ENCODE peak calls at places on chromosome 5, in nine cellular contexts. N, K, Y, U, P, Z, J, X and F are unnamed samples.

GRCh38 chr5:10607023-10607665 is 43.3 kb downstream of the ANKRD33B start:
- DNase-seq in N (no peak), K (no peak), Y (no peak), U (no peak), P (peak; percentile 83), Z (no peak), J (no peak), X (peak; percentile 90), F (no peak)

GRCh38 chr5:149022200-149022599 is 40.7 kb downstream of the SH3TC2 start:
- DNase-seq in N (no peak), K (no peak), Y (no peak), U (no peak), P (no peak), Z (no peak), J (no peak), X (no peak), F (no peak)

GRCh38 chr5:65111961-65112658 is 343.4 kb downstream of the CWC27 start:
- DNase-seq in N (no peak), K (no peak), Y (no peak), U (no peak), P (no peak), Z (no peak), J (no peak), X (no peak), F (no peak)

GRCh38 chr5:170755679-170756456 is 27.7 kb upstream of the GABRP start:
- DNase-seq in N (no peak), K (peak; percentile 23), Y (peak; percentile 79), U (no peak), P (no peak), Z (no peak), J (no peak), X (no peak), F (no peak)

GRCh38 chr5:122972877-122973276 is 63.6 kb downstream of the PPIC start:
- DNase-seq in N (no peak), K (peak; percentile 39), Y (no peak), U (no peak), P (peak; percentile 75), Z (no peak), J (peak; percentile 73), X (peak; percentile 29), F (no peak)

GRCh38 chr5:136620016-136620419 is 254.7 kb upstream of the TRPC7 start:
- DNase-seq in N (no peak), K (peak; percentile 46), Y (no peak), U (no peak), P (peak; percentile 14), Z (no peak), J (no peak), X (peak; percentile 66), F (no peak)

GRCh38 chr5:105907016-105907415 is 1763.7 kb downstream of the EFNA5 start:
- DNase-seq in N (no peak), K (peak; percentile 7), Y (no peak), U (no peak), P (peak; percentile 69), Z (no peak), J (no peak), X (no peak), F (no peak)

GRCh38 chr5:6517494-6517893 is 68.8 kb downstream of the UBE2QL1 start:
- DNase-seq in N (no peak), K (no peak), Y (no peak), U (no peak), P (no peak), Z (no peak), J (no peak), X (no peak), F (no peak)

GRCh38 chr5:7246312-7246711 is 149.6 kb upstream of the ADCY2 start:
- DNase-seq in N (no peak), K (no peak), Y (no peak), U (no peak), P (no peak), Z (no peak), J (no peak), X (no peak), F (no peak)

GRCh38 chr5:132761321-132762240 is 14.4 kb downstream of the CCNI2 start:
- DNase-seq in N (no peak), K (no peak), Y (no peak), U (no peak), P (no peak), Z (no peak), J (no peak), X (no peak), F (no peak)

GRCh38 chr5:149320791-149321330 is 24.4 kb upstream of the GRPEL2 start:
- DNase-seq in N (peak; percentile 72), K (peak; percentile 79), Y (peak; percentile 81), U (peak; percentile 94), P (peak; percentile 94), Z (peak; percentile 38), J (peak; percentile 85), X (peak; percentile 91), F (no peak)

GRCh38 chr5:138809391-138809790 is 56.2 kb downstream of the CTNNA1 start:
- DNase-seq in N (no peak), K (no peak), Y (no peak), U (no peak), P (peak; percentile 72), Z (no peak), J (peak; percentile 63), X (peak; percentile 70), F (no peak)

GRCh38 chr5:376951-377325 is 55.4 kb downstream of the AHRR start:
- DNase-seq in N (no peak), K (no peak), Y (no peak), U (no peak), P (no peak), Z (no peak), J (no peak), X (no peak), F (no peak)

GRCh38 chr5:154523704-154524103 is 45.7 kb upstream of the HAND1 start:
- DNase-seq in N (no peak), K (no peak), Y (no peak), U (no peak), P (no peak), Z (no peak), J (peak; percentile 58), X (no peak), F (no peak)

GRCh38 chr5:147455822-147456221 is 54.0 kb downstream of the DPYSL3 start:
- DNase-seq in N (no peak), K (no peak), Y (no peak), U (no peak), P (no peak), Z (no peak), J (peak; percentile 30), X (no peak), F (no peak)

GRCh38 chr5:75964008-75964407 is 119.2 kb upstream of the SV2C start:
- DNase-seq in N (no peak), K (no peak), Y (no peak), U (no peak), P (no peak), Z (no peak), J (no peak), X (no peak), F (no peak)

DNA sequence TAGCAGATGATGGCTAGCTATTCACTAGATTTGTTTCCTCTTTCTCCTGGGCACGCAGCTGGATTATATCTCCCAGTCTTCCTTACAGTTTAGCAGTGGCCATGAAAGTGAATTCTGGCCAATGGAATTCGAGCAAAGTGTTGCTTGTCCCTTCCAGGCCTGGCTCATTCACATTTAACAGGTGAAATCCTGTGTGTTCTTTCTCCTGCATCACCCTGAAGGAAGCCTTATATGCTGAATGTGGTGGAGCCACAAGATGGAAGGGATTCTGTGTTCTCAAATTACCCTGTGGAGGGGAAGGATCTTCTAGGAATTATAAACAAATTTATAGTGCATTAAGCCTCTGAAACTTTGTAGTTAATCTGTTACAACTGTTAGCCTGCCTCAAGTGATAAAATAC is 8.2 kb upstream of the ELOVL7 start:
- DNase-seq in N (no peak), K (no peak), Y (no peak), U (no peak), P (no peak), Z (no peak), J (no peak), X (no peak), F (no peak)
- H3K27ac ChIP-seq in N (no peak overlapping the region), K (no peak overlapping the region), Y (no peak overlapping the region), U (no peak overlapping the region), P (no peak overlapping the region), Z (no peak overlapping the region), J (no peak overlapping the region), X (no peak overlapping the region), F (no peak overlapping the region)

GRCh38 chr5:169646856-169647255 is 9.8 kb downstream of the DOCK2 start:
- DNase-seq in N (no peak), K (no peak), Y (no peak), U (no peak), P (no peak), Z (no peak), J (no peak), X (no peak), F (no peak)
- H3K4me1 ChIP-seq in N (peaks cover 3% of the 10 kb centered on the region), K (peaks cover 13% of the 10 kb centered on the region), Y (peaks cover 50% of the 10 kb centered on the region), U (no peaks in the 10 kb centered on the region), P (peaks cover 24% of the 10 kb centered on the region), Z (no peaks in the 10 kb centered on the region), J (peaks cover 37% of the 10 kb centered on the region), X (peaks cover 28% of the 10 kb centered on the region), F (peaks cover 3% of the 10 kb centered on the region)

DNA sequence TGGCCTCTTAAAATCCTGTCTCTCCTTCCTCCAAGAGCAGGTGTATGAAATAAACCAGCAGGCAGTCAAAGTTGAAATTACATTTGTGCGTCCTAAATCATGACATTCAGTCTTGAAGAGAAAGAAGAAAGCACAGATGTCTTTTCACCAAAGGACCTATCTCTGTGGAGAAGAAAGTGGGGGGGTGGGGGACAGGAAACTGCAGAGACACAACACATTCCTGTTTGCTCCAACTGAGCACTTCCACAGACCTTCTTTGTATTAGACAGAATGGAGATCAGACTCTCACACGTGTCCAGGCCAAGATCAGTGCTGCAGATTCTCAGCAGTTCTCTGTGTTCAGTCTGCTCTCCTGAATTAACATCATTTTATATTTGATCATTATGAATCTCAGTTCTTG is 471.9 kb upstream of the RGMB start:
- DNase-seq in N (no peak), K (no peak), Y (no peak), U (no peak), P (no peak), Z (no peak), J (no peak), X (peak; percentile 13), F (no peak)
- H3K4me3 ChIP-seq in N (no peak overlapping the region), K (no peak overlapping the region), Y (no peak overlapping the region), U (no peak overlapping the region), P (no peak overlapping the region), Z (no peak overlapping the region), J (no peak overlapping the region), X (no peak overlapping the region), F (no peak overlapping the region)

GRCh38 chr5:102975457-102976182 is 144.3 kb downstream of the GIN1 start:
- DNase-seq in N (no peak), K (peak; percentile 20), Y (no peak), U (no peak), P (peak; percentile 89), Z (no peak), J (peak; percentile 81), X (peak; percentile 63), F (no peak)

GRCh38 chr5:102974177-102974576 is 145.8 kb downstream of the GIN1 start:
- DNase-seq in N (no peak), K (peak; percentile 3), Y (no peak), U (no peak), P (no peak), Z (no peak), J (no peak), X (no peak), F (no peak)

GRCh38 chr5:102971693-102972293 is 148.1 kb downstream of the GIN1 start:
- DNase-seq in N (peak; percentile 15), K (peak; percentile 70), Y (no peak), U (peak; percentile 1), P (peak; percentile 70), Z (no peak), J (peak; percentile 80), X (peak; percentile 43), F (no peak)

DNA sequence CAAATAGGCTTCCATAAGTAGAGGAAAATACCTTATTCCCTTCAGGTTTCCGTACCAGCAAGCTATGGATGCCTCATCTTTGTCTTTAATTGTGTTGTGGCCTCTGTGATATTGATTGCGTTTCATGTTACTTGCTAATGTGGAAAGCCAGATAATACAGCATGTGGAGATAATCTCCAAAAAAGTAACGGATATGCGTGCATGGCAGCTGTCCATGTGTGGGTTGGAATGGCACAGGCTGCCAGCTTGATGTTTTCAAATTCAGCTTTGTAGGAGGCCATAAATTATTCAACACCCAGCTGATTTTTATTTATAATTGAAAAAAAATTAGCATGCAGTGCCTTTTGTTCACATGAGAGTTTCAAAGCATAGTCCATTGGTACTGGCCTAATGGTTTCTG is 144.9 kb downstream of the GIN1 start:
- DNase-seq in N (no peak), K (no peak), Y (no peak), U (no peak), P (no peak), Z (no peak), J (peak; percentile 39), X (peak; percentile 10), F (no peak)
- H3K27ac ChIP-seq in N (no peak overlapping the region), K (no peak overlapping the region), Y (no peak overlapping the region), U (no peak overlapping the region), P (no peak overlapping the region), Z (peak overlapping the region; percentile 73), J (peak overlapping the region; percentile 71), X (peak overlapping the region; percentile 55), F (no peak overlapping the region)